ENCODE peak calls at places on chromosomes 1 and 21, in four cellular contexts. U, T, S and F are unnamed samples.

GRCh38 chr1:182193908-182194550 is 132.5 kb upstream of the ZNF648 start:
- DNase-seq in U (no peak), S (no peak), T (peak; percentile 95), F (no peak)

GRCh38 chr1:157993179-157994080 is at the start of gene KIRREL1:
- DNase-seq in S (no peak), T (no peak), U (no peak), F (no peak)

GRCh38 chr1:207669469-207670111 is 24.7 kb downstream of the CR1L start:
- DNase-seq in U (no peak), T (no peak), S (no peak), F (no peak)

GRCh38 chr1:12597792-12598191 is 20.2 kb downstream of the DHRS3 start:
- DNase-seq in T (no peak), S (no peak), U (no peak), F (no peak)

GRCh38 chr21:43726686-43727570 is 8.0 kb downstream of the PDXK start:
- DNase-seq in S (no peak), U (no peak), T (peak; percentile 49), F (no peak)

GRCh38 chr1:178916448-178917174 is 45.7 kb upstream of the ANGPTL1 start:
- DNase-seq in T (no peak), U (no peak), S (no peak), F (no peak)

GRCh38 chr1:36919491-36920145 is 114.7 kb downstream of the GRIK3 start:
- DNase-seq in S (no peak), U (no peak), T (no peak), F (no peak)

GRCh38 chr1:15038232-15039016 is 115.1 kb upstream of the TMEM51 start:
- DNase-seq in S (no peak), U (peak; percentile 67), T (peak; percentile 3), F (no peak)

GRCh38 chr1:10604966-10605365 is 130.2 kb downstream of the PEX14 start:
- DNase-seq in T (no peak), U (no peak), S (no peak), F (no peak)

GRCh38 chr1:81548918-81549587 is 251.7 kb upstream of the ADGRL2 start:
- DNase-seq in U (no peak), T (no peak), S (peak; percentile 38), F (no peak)

GRCh38 chr1:58155418-58156123 is 391.0 kb downstream of the OMA1 start:
- DNase-seq in T (peak; percentile 67), U (peak; percentile 57), S (no peak), F (no peak)

GRCh38 chr1:49036700-49037099 is 260.0 kb upstream of the BEND5 start:
- DNase-seq in S (no peak), U (no peak), T (no peak), F (no peak)

GRCh38 chr1:182783068-182783467 is 6.5 kb upstream of the NPL start:
- DNase-seq in U (no peak), S (no peak), T (no peak), F (no peak)

GRCh38 chr21:19607983-19608668 is 1204.5 kb upstream of the TMPRSS15 start:
- DNase-seq in S (no peak), U (peak; percentile 29), T (no peak), F (no peak)

GRCh38 chr1:201025571-201026002 is 2.1 kb upstream of the KIF21B start:
- DNase-seq in T (peak; percentile 27), S (no peak), U (peak; percentile 65), F (no peak)

GRCh38 chr1:48196168-48196716 is 26.3 kb upstream of the SLC5A9 start:
- DNase-seq in U (no peak), T (peak; percentile 36), S (no peak), F (no peak)

GRCh38 chr1:38451541-38451993 is 405.0 kb upstream of the POU3F1 start:
- DNase-seq in T (no peak), S (no peak), U (peak; percentile 43), F (peak; percentile 6)

GRCh38 chr1:220432408-220432807 is 95.5 kb upstream of the MARK1 start:
- DNase-seq in T (no peak), U (no peak), S (no peak), F (no peak)

GRCh38 chr1:246609632-246610031 is 43.4 kb downstream of the CNST start:
- DNase-seq in U (no peak), T (no peak), S (no peak), F (no peak)

GRCh38 chr1:161379071-161379470 is 11.4 kb upstream of the CFAP126 start:
- DNase-seq in U (no peak), T (no peak), S (no peak), F (no peak)

GRCh38 chr1:161378014-161378413 is 10.3 kb upstream of the CFAP126 start:
- DNase-seq in S (no peak), T (no peak), U (no peak), F (no peak)

GRCh38 chr1:161381707-161382106 is 14.0 kb upstream of the CFAP126 start:
- DNase-seq in S (no peak), T (no peak), U (no peak), F (no peak)

GRCh38 chr1:161382214-161383019 is 14.7 kb upstream of the CFAP126 start:
- DNase-seq in U (peak; percentile 70), T (peak; percentile 21), S (no peak), F (no peak)
- TF ChIP-seq SPI1 in U (no peak), T (no peak), S (no peak), F (no peak)

DNA sequence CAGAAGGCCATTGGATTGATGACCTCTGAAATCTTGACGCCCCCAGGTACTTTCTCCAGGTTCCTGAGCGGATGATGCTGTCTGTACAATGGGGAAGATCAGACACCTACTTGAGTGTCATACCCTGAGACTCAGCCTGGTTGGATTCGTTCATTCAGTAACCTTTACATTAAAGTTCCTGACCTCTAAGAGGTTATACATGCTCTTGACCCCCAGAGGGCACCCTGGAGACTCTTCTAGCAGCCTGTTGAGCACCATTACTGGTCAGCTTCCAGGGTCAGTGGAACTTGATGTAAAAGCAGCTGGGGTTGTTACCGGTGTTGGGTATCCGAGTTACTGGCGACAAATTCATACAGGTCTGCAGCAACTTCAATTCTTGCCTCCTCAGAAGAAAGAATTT is 114.3 kb upstream of the ZNF678 start:
- DNase-seq in T (peak; percentile 19), U (peak; percentile 81), S (no peak), F (peak; percentile 32)
- TF ChIP-seq SPI1 in T (no peak), U (no peak), S (no peak), F (no peak)

DNA sequence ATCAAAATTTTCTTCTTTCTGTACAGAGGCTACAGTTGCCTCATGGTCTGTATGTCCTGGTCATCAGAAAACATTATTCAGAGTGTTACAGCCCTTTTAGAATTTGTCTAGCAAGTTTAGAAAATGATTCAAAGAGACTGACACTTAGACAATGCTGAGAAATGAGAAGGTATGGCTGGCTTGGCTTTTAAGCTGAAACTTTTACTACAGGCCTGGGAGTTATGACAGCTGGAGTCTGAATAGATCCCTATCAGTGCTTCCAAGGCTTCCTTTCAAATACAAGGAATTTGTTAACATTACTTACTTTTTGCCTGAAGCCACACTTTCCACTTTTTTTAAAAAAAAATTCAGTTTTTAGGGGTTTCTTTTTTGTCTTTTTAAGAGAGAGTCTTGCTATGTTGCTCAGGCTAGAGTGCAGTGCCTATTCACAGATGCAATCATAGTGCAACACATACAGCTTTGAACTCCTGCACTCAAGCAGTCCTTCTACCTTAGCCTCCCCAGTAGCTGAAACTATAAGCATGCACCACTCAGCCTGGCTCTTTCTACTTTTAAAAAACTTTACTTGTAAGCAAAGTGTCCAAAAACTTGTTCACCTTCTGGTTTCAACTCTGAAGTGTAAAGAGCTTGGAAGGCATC is 10.5 kb upstream of the COP1 start:
- DNase-seq in U (no peak), T (no peak), S (no peak), F (no peak)
- TF ChIP-seq SPI1 in U (no peak), T (no peak), S (no peak), F (no peak)

DNA sequence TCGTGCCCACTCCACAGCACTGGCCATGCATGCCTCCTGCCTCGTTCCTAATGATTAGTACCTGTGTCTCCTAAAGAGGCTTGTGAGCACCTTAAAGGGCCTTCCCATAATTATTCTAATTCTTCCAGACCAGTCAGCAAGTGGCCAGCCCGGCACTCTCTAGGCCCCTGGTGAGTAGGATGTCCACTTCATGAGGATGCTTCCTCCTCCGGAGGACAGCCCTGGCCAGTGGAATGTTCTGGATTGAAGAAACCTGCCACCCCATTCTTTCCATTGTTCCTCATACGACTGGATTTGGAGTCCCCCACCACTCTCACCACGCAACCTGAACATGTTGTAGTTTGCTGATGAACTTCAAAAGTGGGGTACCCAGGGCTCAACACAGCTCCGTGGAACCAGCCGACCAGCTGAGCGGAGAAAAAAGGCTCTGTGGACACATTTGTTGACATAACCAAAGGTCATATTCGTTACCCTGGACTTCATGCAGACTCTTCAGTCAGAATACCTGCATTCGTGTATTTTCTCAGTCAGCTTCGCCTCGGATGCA is 46.7 kb upstream of the LBR start:
- DNase-seq in U (no peak), S (no peak), T (no peak), F (no peak)
- TF ChIP-seq SPI1 in U (no peak), S (no peak), T (no peak), F (no peak)

GRCh38 chr1:151991663-151992344 is 1.9 kb downstream of the S100A10 start:
- DNase-seq in S (no peak), U (no peak), T (no peak), F (no peak)
- TF ChIP-seq SPI1 in S (no peak), U (no peak), T (no peak), F (no peak)

GRCh38 chr1:91402023-91402422 is 2.6 kb downstream of the HFM1 start:
- DNase-seq in U (peak; percentile 32), T (no peak), S (no peak), F (no peak)
- TF ChIP-seq SPI1 in U (no peak), T (no peak), S (no peak), F (no peak)

GRCh38 chr1:109112652-109113285 is 1.1 kb upstream of the ELAPOR1 start:
- DNase-seq in S (peak; percentile 31), U (peak; percentile 95), T (peak; percentile 90), F (peak; percentile 56)

GRCh38 chr1:109111386-109112055 is 2.4 kb upstream of the ELAPOR1 start:
- DNase-seq in U (no peak), T (peak; percentile 85), S (no peak), F (no peak)

GRCh38 chr1:109113787-109114568 is at the start of gene ELAPOR1:
- DNase-seq in T (peak; percentile 28), S (no peak), U (no peak), F (no peak)

GRCh38 chr1:109109906-109110305 is 4.0 kb upstream of the ELAPOR1 start:
- DNase-seq in S (no peak), U (no peak), T (no peak), F (no peak)

DNA sequence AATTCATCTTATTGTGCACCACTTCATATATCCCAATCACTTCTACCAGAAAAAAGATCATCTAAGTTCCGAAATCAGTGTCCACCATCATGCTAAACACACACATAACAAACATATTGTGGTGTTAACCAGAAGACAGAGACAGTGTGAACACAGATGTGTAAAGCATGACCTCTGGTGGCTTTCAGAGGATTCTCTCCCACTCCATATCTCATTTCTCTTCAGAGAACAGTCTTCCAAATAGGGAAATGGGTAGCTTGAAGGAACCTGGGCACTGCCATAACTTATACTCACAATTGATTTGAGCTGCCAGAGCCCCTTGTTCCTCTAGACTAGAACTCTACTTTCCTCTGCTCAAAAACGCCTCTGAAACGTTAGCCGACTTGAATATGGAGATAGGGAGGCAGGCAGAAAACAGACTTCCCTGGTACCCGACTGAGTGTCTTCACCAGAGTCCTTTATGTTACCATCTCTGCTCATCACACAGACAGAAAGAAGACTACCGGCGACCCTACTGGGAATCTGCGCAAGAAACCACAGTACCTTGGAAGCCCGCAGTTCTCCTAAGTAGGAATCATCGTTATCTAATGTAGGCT is 1.8 kb upstream of the ELAPOR1 start:
- DNase-seq in T (no peak), U (peak; percentile 76), S (no peak), F (no peak)
- TF ChIP-seq SPI1 in T (peak; percentile 13), U (peak; percentile 63), S (no peak), F (peak; percentile 40)

GRCh38 chr1:199122532-199123311 is 483.9 kb downstream of the PTPRC start:
- DNase-seq in T (no peak), U (no peak), S (no peak), F (no peak)
- TF ChIP-seq SPI1 in T (no peak), U (no peak), S (no peak), F (no peak)